ENCODE peak calls at places on chromosomes 12 and 14, in six cellular contexts. O is tibial artery, D is AG09319, Y is suprapubic skin, M is left ventricle myocardium inferior, E is fibroblast of the aortic adventitia. V is an unnamed sample.

GRCh38 chr12:13425766-13426165 is 229.2 kb downstream of the EMP1 start:
- DNase-seq in O (no peak), D (no peak), Y (no peak), M (no peak), E (peak), V (no peak)

GRCh38 chr12:42145552-42146215 is 1.0 kb upstream of the GXYLT1 start:
- DNase-seq in O (no peak), D (no peak), Y (no peak), M (no peak), E (no peak), V (no peak)

GRCh38 chr12:109566424-109566823 is 6.9 kb downstream of the MMAB start:
- DNase-seq in O (no peak), D (no peak), Y (no peak), M (no peak), E (no peak), V (no peak)

GRCh38 chr12:69904761-69905160 is 79.7 kb downstream of the MYRFL start:
- DNase-seq in O (no peak), D (peak), Y (no peak), M (no peak), E (peak), V (no peak)

GRCh38 chr14:103724116-103724515 is 8.5 kb downstream of the ZFYVE21 start:
- DNase-seq in O (peak), D (no peak), Y (no peak), M (peak), E (peak), V (peak)

GRCh38 chr12:119157528-119157927 is 21.2 kb upstream of the HSPB8 start:
- DNase-seq in O (no peak), D (no peak), Y (no peak), M (peak), E (no peak), V (peak)

GRCh38 chr14:33916663-33917565 is 34.0 kb downstream of the EGLN3 start:
- DNase-seq in O (no peak), D (no peak), Y (no peak), M (no peak), E (peak), V (no peak)

GRCh38 chr12:67356400-67356799 is 87.2 kb downstream of the CAND1 start:
- DNase-seq in O (no peak), D (no peak), Y (no peak), M (no peak), E (peak), V (no peak)

GRCh38 chr12:70576341-70577282 is 60.6 kb downstream of the PTPRB start:
- DNase-seq in O (no peak), D (peak), Y (no peak), M (no peak), E (peak), V (no peak)

GRCh38 chr14:97010491-97011160 is 213.4 kb downstream of the VRK1 start:
- DNase-seq in O (no peak), D (no peak), Y (no peak), M (no peak), E (no peak), V (no peak)

GRCh38 chr12:39122562-39123204 is 217.3 kb upstream of the CPNE8 start:
- DNase-seq in O (no peak), D (no peak), Y (no peak), M (no peak), E (no peak), V (no peak)

GRCh38 chr12:106113042-106113441 is 25.7 kb downstream of the NUAK1 start:
- DNase-seq in O (no peak), D (no peak), Y (no peak), M (no peak), E (peak), V (no peak)

GRCh38 chr12:6899837-6900519 is 4.6 kb upstream of the LRRC23 start:
- DNase-seq in O (no peak), D (no peak), Y (no peak), M (peak), E (peak), V (peak)

GRCh38 chr14:73467377-73467776 is 9.0 kb upstream of the NUMB start:
- DNase-seq in O (no peak), D (no peak), Y (no peak), M (no peak), E (no peak), V (no peak)

GRCh38 chr12:58592817-58593216 is 327.5 kb downstream of the LRIG3 start:
- DNase-seq in O (no peak), D (no peak), Y (no peak), M (no peak), E (peak), V (no peak)

GRCh38 chr12:109192358-109192757 is 76.0 kb downstream of the ACACB start:
- DNase-seq in O (no peak), D (no peak), Y (no peak), M (no peak), E (peak), V (no peak)

GRCh38 chr12:48027183-48028002 is 23.1 kb upstream of the COL2A1 start:
- DNase-seq in O (no peak), D (no peak), Y (no peak), M (no peak), E (no peak), V (no peak)

GRCh38 chr12:110853856-110854255 is 7.1 kb downstream of the CCDC63 start:
- DNase-seq in O (no peak), D (no peak), Y (no peak), M (no peak), E (peak), V (no peak)

GRCh38 chr12:103105971-103106597 is 148.6 kb downstream of the ASCL1 start:
- DNase-seq in O (no peak), D (no peak), Y (no peak), M (no peak), E (no peak), V (no peak)

GRCh38 chr12:45232146-45232731 is 16.3 kb downstream of the ANO6 start:
- DNase-seq in O (no peak), D (no peak), Y (no peak), M (no peak), E (no peak), V (no peak)

GRCh38 chr14:81946808-81947798 is 413.4 kb upstream of the SEL1L start:
- DNase-seq in O (no peak), D (no peak), Y (no peak), M (peak), E (no peak), V (no peak)

GRCh38 chr12:108653082-108653516 is 19.4 kb upstream of the SELPLG start:
- DNase-seq in O (no peak), D (no peak), Y (no peak), M (no peak), E (no peak), V (no peak)

GRCh38 chr12:55829967-55830600 is 697 bp upstream of the DNAJC14 start:
- DNase-seq in O (peak), D (no peak), Y (peak), M (peak), E (no peak), V (no peak)

GRCh38 chr14:80862983-80863382 is 78.6 kb downstream of the CEP128 start:
- DNase-seq in O (no peak), D (no peak), Y (no peak), M (no peak), E (peak), V (no peak)
- TF ChIP-seq CTCF in O (no peak), D (peak), Y (no peak), M (no peak), E (peak), V (no peak)

DNA sequence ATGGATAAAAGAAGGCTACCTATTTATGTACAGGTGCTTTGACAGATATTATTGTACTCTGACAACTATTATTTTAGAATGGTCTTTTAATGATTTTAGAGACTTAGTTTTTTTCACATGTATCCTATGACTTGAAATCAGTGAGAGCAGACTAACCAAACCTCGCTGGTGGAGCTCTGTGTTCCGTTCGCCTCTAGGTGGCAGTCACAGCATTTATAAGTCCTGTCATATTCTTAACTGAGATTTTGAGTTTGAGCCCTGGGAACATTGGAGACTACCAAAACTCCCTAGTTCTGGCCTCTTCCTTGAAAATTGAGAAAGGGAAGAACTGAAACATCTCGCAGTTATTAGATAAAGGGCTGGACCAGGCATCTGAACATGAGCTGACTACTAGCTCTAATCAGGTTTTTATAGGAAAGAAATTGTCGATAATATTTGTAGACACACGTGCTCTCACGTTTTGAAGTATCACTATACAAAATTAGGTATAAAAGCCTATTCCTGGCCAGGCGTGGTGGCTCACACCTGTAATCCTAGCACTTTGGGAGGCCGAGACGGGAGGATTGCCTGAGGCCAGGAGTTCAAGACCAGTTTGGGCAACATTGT is 48.3 kb downstream of the TTLL5 start:
- DNase-seq in O (peak), D (peak), Y (peak), M (peak), E (peak), V (peak)
- TF ChIP-seq CTCF in O (peak), D (peak), Y (peak), M (peak), E (peak), V (peak)

GRCh38 chr12:20798561-20798960 is 11.9 kb upstream of the SLCO1B3 start:
- DNase-seq in O (no peak), D (no peak), Y (no peak), M (no peak), E (peak), V (no peak)
- TF ChIP-seq CTCF in O (peak), D (peak), Y (no peak), M (peak), E (no peak), V (peak)

DNA sequence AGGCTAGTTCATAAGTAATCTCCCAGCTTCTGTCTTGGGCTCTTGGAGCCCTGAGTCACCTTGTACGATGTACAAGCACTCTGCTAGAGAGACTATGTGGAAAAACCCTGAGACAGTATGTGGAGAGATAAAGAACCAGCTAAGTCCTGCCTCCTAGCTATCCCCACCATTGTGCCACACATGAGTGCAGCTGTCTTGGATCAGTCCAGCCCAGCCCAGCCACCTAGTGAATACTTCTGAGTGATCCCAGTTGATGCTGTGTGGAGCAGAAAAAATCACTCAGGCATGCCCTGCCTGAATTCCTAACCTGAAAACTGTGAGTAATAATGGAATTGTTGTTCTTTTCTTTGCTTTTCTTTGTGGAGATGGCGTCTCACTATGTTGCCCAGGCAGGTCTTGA is 5.1 kb upstream of the SERPINA6 start:
- DNase-seq in O (no peak), D (no peak), Y (no peak), M (no peak), E (peak), V (peak)
- TF ChIP-seq CTCF in O (no peak), D (no peak), Y (no peak), M (no peak), E (no peak), V (no peak)

GRCh38 chr12:98646165-98646764 is 1.2 kb downstream of the APAF1 start:
- DNase-seq in O (no peak), D (no peak), Y (no peak), M (no peak), E (peak), V (no peak)
- TF ChIP-seq CTCF in O (no peak), D (no peak), Y (no peak), M (no peak), E (no peak), V (no peak)

GRCh38 chr14:76810953-76811400 is 1.7 kb downstream of the ANGEL1 start:
- DNase-seq in O (no peak), D (peak), Y (no peak), M (no peak), E (peak), V (no peak)
- TF ChIP-seq CTCF in O (peak), D (peak), Y (peak), M (peak), E (peak), V (peak)

GRCh38 chr14:99576761-99577705 is 27.0 kb downstream of the CCDC85C start:
- DNase-seq in O (no peak), D (no peak), Y (no peak), M (no peak), E (no peak), V (no peak)

GRCh38 chr14:99574099-99574880 is 29.7 kb downstream of the CCDC85C start:
- DNase-seq in O (no peak), D (no peak), Y (no peak), M (peak), E (peak), V (no peak)

GRCh38 chr14:99573436-99574098 is 30.4 kb downstream of the CCDC85C start:
- DNase-seq in O (no peak), D (no peak), Y (no peak), M (no peak), E (no peak), V (no peak)

GRCh38 chr14:99576304-99576703 is 27.7 kb downstream of the CCDC85C start:
- DNase-seq in O (no peak), D (no peak), Y (no peak), M (no peak), E (no peak), V (no peak)

GRCh38 chr14:99575043-99576023 is 28.7 kb downstream of the CCDC85C start:
- DNase-seq in O (no peak), D (no peak), Y (no peak), M (peak), E (peak), V (no peak)
- TF ChIP-seq CTCF in O (no peak), D (peak), Y (peak), M (peak), E (peak), V (no peak)